ENCODE peak calls at places on chromosomes 12 and 14, in four cellular contexts. One of them, this sample, is unnamed.

GRCh38 chr14:69260246-69260978 is 454 bp downstream of the GALNT16 start:
- DNase-seq in mesothelial cell of epicardium: peak; percentile 34
- DNase-seq in pons: no peak
- DNase-seq in CD4-positive, alpha-beta memory T cell: no peak
- DNase-seq in this sample: peak; percentile 23

GRCh38 chr14:56333361-56334279 is 215.4 kb downstream of the PELI2 start:
- DNase-seq in mesothelial cell of epicardium: no peak
- DNase-seq in pons: peak; percentile 32
- DNase-seq in CD4-positive, alpha-beta memory T cell: no peak
- DNase-seq in this sample: no peak

GRCh38 chr14:30340495-30340894 is 218.5 kb upstream of the G2E3 start:
- DNase-seq in mesothelial cell of epicardium: no peak
- DNase-seq in pons: no peak
- DNase-seq in CD4-positive, alpha-beta memory T cell: no peak
- DNase-seq in this sample: no peak

GRCh38 chr14:93046696-93047050 is 69.1 kb downstream of the ITPK1 start:
- DNase-seq in mesothelial cell of epicardium: no peak
- DNase-seq in pons: no peak
- DNase-seq in CD4-positive, alpha-beta memory T cell: no peak
- DNase-seq in this sample: no peak

GRCh38 chr12:127485528-127485927 is 781.4 kb upstream of the TMEM132C start:
- DNase-seq in mesothelial cell of epicardium: no peak
- DNase-seq in pons: peak; percentile 1
- DNase-seq in CD4-positive, alpha-beta memory T cell: no peak
- DNase-seq in this sample: peak; percentile 15

GRCh38 chr12:124581792-124582424 is 14.5 kb upstream of the NCOR2 start:
- DNase-seq in mesothelial cell of epicardium: no peak
- DNase-seq in pons: peak; percentile 17
- DNase-seq in CD4-positive, alpha-beta memory T cell: no peak
- DNase-seq in this sample: no peak

GRCh38 chr14:94989946-94990345 is 167.4 kb downstream of the DICER1 start:
- DNase-seq in mesothelial cell of epicardium: no peak
- DNase-seq in pons: no peak
- DNase-seq in CD4-positive, alpha-beta memory T cell: no peak
- DNase-seq in this sample: no peak

GRCh38 chr12:45343269-45344051 is 127.6 kb downstream of the ANO6 start:
- DNase-seq in mesothelial cell of epicardium: no peak
- DNase-seq in pons: no peak
- DNase-seq in CD4-positive, alpha-beta memory T cell: no peak
- DNase-seq in this sample: no peak

This sample was measured in WERI-Rb-1.